ENCODE peak calls at places on chromosomes 1 and 21, in seven cellular contexts. One of them, this sample, is unnamed.

GRCh38 chr1:37556712-37557196 is at the start of gene DNALI1:
- DNase-seq in aorta: peak; percentile 94
- DNase-seq in HCT116: no peak
- DNase-seq in left ventricle myocardium inferior: peak; percentile 82
- DNase-seq in GM23248: peak; percentile 80
- DNase-seq in mammary epithelial cell: peak; percentile 69
- DNase-seq in lower lobe of right lung: peak; percentile 90
- DNase-seq in this sample: peak; percentile 87

GRCh38 chr21:45403825-45404725 is 890 bp upstream of the COL18A1 start:
- DNase-seq in aorta: peak; percentile 92
- DNase-seq in HCT116: no peak
- DNase-seq in left ventricle myocardium inferior: peak; percentile 69
- DNase-seq in GM23248: peak; percentile 58
- DNase-seq in mammary epithelial cell: peak; percentile 64
- DNase-seq in lower lobe of right lung: peak; percentile 47
- DNase-seq in this sample: peak; percentile 35

GRCh38 chr1:33429846-33430750 is 797 bp downstream of the PHC2 start:
- DNase-seq in aorta: peak; percentile 84
- DNase-seq in HCT116: no peak
- DNase-seq in left ventricle myocardium inferior: peak; percentile 33
- DNase-seq in GM23248: peak; percentile 62
- DNase-seq in mammary epithelial cell: peak; percentile 32
- DNase-seq in lower lobe of right lung: peak; percentile 60
- DNase-seq in this sample: peak; percentile 46

GRCh38 chr1:248618878-248619277 is 16.0 kb downstream of the OR2T11 start:
- DNase-seq in aorta: peak; percentile 63
- DNase-seq in HCT116: peak; percentile 21
- DNase-seq in left ventricle myocardium inferior: peak; percentile 28
- DNase-seq in GM23248: peak; percentile 76
- DNase-seq in mammary epithelial cell: peak; percentile 30
- DNase-seq in lower lobe of right lung: peak; percentile 57
- DNase-seq in this sample: peak; percentile 56

GRCh38 chr1:43783671-43784205 is 76.4 kb downstream of the ST3GAL3 start:
- DNase-seq in aorta: no peak
- DNase-seq in HCT116: peak; percentile 71
- DNase-seq in left ventricle myocardium inferior: no peak
- DNase-seq in GM23248: peak; percentile 56
- DNase-seq in mammary epithelial cell: peak; percentile 93
- DNase-seq in lower lobe of right lung: no peak
- DNase-seq in this sample: no peak

GRCh38 chr21:38805282-38806152 is at the start of gene ETS2:
- DNase-seq in aorta: peak; percentile 97
- DNase-seq in HCT116: peak; percentile 87
- DNase-seq in left ventricle myocardium inferior: peak; percentile 90
- DNase-seq in GM23248: peak; percentile 89
- DNase-seq in mammary epithelial cell: peak; percentile 92
- DNase-seq in lower lobe of right lung: peak; percentile 94
- DNase-seq in this sample: peak; percentile 96

GRCh38 chr1:223846668-223847007 is 891 bp upstream of the TP53BP2 start:
- DNase-seq in aorta: no peak
- DNase-seq in HCT116: no peak
- DNase-seq in left ventricle myocardium inferior: no peak
- DNase-seq in GM23248: peak; percentile 69
- DNase-seq in mammary epithelial cell: no peak
- DNase-seq in lower lobe of right lung: no peak
- DNase-seq in this sample: no peak

GRCh38 chr1:13619909-13620308 is 36.3 kb downstream of the PDPN start:
- DNase-seq in aorta: no peak
- DNase-seq in HCT116: no peak
- DNase-seq in left ventricle myocardium inferior: no peak
- DNase-seq in GM23248: peak; percentile 65
- DNase-seq in mammary epithelial cell: no peak
- DNase-seq in lower lobe of right lung: no peak
- DNase-seq in this sample: no peak

GRCh38 chr1:182484531-182485257 is 34.7 kb downstream of the RGSL1 start:
- DNase-seq in aorta: no peak
- DNase-seq in HCT116: peak; percentile 16
- DNase-seq in left ventricle myocardium inferior: no peak
- DNase-seq in GM23248: no peak
- DNase-seq in mammary epithelial cell: peak; percentile 2
- DNase-seq in lower lobe of right lung: no peak
- DNase-seq in this sample: no peak

GRCh38 chr1:36387141-36387949 is 1.6 kb upstream of the STK40 start:
- DNase-seq in aorta: peak; percentile 76
- DNase-seq in HCT116: no peak
- DNase-seq in left ventricle myocardium inferior: no peak
- DNase-seq in GM23248: peak; percentile 96
- DNase-seq in mammary epithelial cell: peak; percentile 74
- DNase-seq in lower lobe of right lung: no peak
- DNase-seq in this sample: no peak

GRCh38 chr1:36391271-36391670 is 5.5 kb upstream of the STK40 start:
- DNase-seq in aorta: peak; percentile 28
- DNase-seq in HCT116: no peak
- DNase-seq in left ventricle myocardium inferior: no peak
- DNase-seq in GM23248: no peak
- DNase-seq in mammary epithelial cell: no peak
- DNase-seq in lower lobe of right lung: no peak
- DNase-seq in this sample: no peak

GRCh38 chr1:36392836-36393235 is 4.9 kb downstream of the LSM10 start:
- DNase-seq in aorta: peak; percentile 26
- DNase-seq in HCT116: no peak
- DNase-seq in left ventricle myocardium inferior: no peak
- DNase-seq in GM23248: no peak
- DNase-seq in mammary epithelial cell: no peak
- DNase-seq in lower lobe of right lung: no peak
- DNase-seq in this sample: no peak

GRCh38 chr1:36390411-36390810 is 4.7 kb upstream of the STK40 start:
- DNase-seq in aorta: peak; percentile 4
- DNase-seq in HCT116: no peak
- DNase-seq in left ventricle myocardium inferior: no peak
- DNase-seq in GM23248: no peak
- DNase-seq in mammary epithelial cell: no peak
- DNase-seq in lower lobe of right lung: no peak
- DNase-seq in this sample: no peak

GRCh38 chr1:36389960-36390359 is 4.2 kb upstream of the STK40 start:
- DNase-seq in aorta: peak; percentile 22
- DNase-seq in HCT116: no peak
- DNase-seq in left ventricle myocardium inferior: no peak
- DNase-seq in GM23248: no peak
- DNase-seq in mammary epithelial cell: no peak
- DNase-seq in lower lobe of right lung: no peak
- DNase-seq in this sample: no peak
- H3K4me1 ChIP-seq in aorta: peaks cover 7% of the 10 kb centered on the region
- H3K4me1 ChIP-seq in HCT116: peaks cover 25% of the 10 kb centered on the region
- H3K4me1 ChIP-seq in left ventricle myocardium inferior: peaks cover 51% of the 10 kb centered on the region
- H3K4me1 ChIP-seq in GM23248: peaks cover 17% of the 10 kb centered on the region
- H3K4me1 ChIP-seq in mammary epithelial cell: peaks cover 19% of the 10 kb centered on the region
- H3K4me1 ChIP-seq in lower lobe of right lung: peaks cover 36% of the 10 kb centered on the region
- H3K4me1 ChIP-seq in this sample: peaks cover 19% of the 10 kb centered on the region

GRCh38 chr1:77509898-77510297 is 172.6 kb downstream of the ZZZ3 start:
- DNase-seq in aorta: no peak
- DNase-seq in HCT116: no peak
- DNase-seq in left ventricle myocardium inferior: no peak
- DNase-seq in GM23248: no peak
- DNase-seq in mammary epithelial cell: no peak
- DNase-seq in lower lobe of right lung: no peak
- DNase-seq in this sample: no peak
- H3K4me3 ChIP-seq in aorta: no peak overlapping the region
- H3K4me3 ChIP-seq in HCT116: no peak overlapping the region
- H3K4me3 ChIP-seq in left ventricle myocardium inferior: no peak overlapping the region
- H3K4me3 ChIP-seq in GM23248: no peak overlapping the region
- H3K4me3 ChIP-seq in mammary epithelial cell: no peak overlapping the region
- H3K4me3 ChIP-seq in lower lobe of right lung: no peak overlapping the region
- H3K4me3 ChIP-seq in this sample: no peak overlapping the region

DNA sequence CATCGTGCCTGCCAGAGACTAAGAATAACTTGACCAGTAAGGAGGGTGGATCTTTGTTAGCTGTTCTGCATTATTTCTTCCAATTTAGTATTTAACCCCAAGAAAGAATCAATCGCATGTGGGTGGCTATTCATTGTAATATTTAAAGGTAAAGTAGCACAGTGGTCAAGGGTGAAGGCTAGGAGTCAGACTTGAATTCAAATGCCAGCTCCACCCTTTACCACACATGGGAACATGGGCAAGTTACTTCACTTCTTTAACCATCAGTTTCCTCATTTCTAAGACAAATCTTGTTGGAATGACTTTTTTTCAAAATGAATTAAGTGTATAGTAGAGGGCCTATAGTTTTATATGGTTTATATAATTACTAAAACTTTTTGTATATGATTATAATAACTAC is 71.3 kb upstream of the S1PR1 start:
- DNase-seq in aorta: no peak
- DNase-seq in HCT116: no peak
- DNase-seq in left ventricle myocardium inferior: no peak
- DNase-seq in GM23248: no peak
- DNase-seq in mammary epithelial cell: no peak
- DNase-seq in lower lobe of right lung: no peak
- DNase-seq in this sample: no peak
- H3K4me1 ChIP-seq in aorta: no peaks in the 10 kb centered on the region
- H3K4me1 ChIP-seq in HCT116: no peaks in the 10 kb centered on the region
- H3K4me1 ChIP-seq in left ventricle myocardium inferior: peaks cover 35% of the 10 kb centered on the region
- H3K4me1 ChIP-seq in GM23248: no peaks in the 10 kb centered on the region
- H3K4me1 ChIP-seq in mammary epithelial cell: no peaks in the 10 kb centered on the region
- H3K4me1 ChIP-seq in lower lobe of right lung: peaks cover 13% of the 10 kb centered on the region
- H3K4me1 ChIP-seq in this sample: no peaks in the 10 kb centered on the region

DNA sequence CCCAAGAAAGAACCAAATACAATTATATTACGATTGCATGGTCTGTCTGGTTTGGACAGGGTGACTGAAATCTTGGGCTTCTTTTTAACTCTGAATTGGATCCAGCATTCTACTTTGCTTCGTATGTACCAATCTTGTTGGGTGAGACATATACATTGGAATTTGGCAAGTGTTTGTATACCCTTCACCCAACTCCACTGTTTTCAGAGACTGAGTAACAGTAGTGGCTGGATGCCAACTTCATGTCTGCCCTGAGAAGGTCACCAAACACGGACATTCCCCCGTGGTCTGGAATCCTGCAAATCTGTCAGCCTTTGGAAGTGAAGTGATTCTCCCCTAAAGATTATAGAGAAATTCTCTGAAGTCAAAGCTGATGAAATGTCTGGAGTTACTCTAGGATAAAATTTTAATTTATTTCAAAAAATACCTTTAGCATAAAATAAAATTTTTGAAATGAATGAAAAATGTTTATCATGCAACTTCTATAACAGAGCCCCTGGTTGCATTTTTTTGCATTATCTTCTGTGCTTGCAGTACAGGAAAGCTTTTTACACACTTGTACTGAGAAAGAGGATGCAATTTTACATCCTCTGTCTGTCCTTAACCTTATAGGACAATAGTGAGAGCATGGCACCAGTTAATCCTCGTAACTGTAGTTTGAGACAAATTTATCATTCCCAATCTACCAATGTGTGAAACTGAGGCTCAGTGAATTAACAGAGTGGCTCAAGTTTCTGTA is 201.8 kb downstream of the DISC1 start:
- DNase-seq in aorta: no peak
- DNase-seq in HCT116: peak; percentile 60
- DNase-seq in left ventricle myocardium inferior: no peak
- DNase-seq in GM23248: peak; percentile 95
- DNase-seq in mammary epithelial cell: peak; percentile 84
- DNase-seq in lower lobe of right lung: no peak
- DNase-seq in this sample: no peak
- H3K4me3 ChIP-seq in aorta: no peak overlapping the region
- H3K4me3 ChIP-seq in HCT116: peak overlapping the region; percentile 9
- H3K4me3 ChIP-seq in left ventricle myocardium inferior: no peak overlapping the region
- H3K4me3 ChIP-seq in GM23248: peak overlapping the region; percentile 18
- H3K4me3 ChIP-seq in mammary epithelial cell: no peak overlapping the region
- H3K4me3 ChIP-seq in lower lobe of right lung: no peak overlapping the region
- H3K4me3 ChIP-seq in this sample: no peak overlapping the region

GRCh38 chr1:36132029-36132428 is 7.0 kb upstream of the COL8A2 start:
- DNase-seq in aorta: no peak
- DNase-seq in HCT116: no peak
- DNase-seq in left ventricle myocardium inferior: no peak
- DNase-seq in GM23248: no peak
- DNase-seq in mammary epithelial cell: no peak
- DNase-seq in lower lobe of right lung: no peak
- DNase-seq in this sample: no peak
- H3K4me1 ChIP-seq in aorta: no peaks in the 10 kb centered on the region
- H3K4me1 ChIP-seq in HCT116: peaks cover 18% of the 10 kb centered on the region
- H3K4me1 ChIP-seq in left ventricle myocardium inferior: peaks cover 42% of the 10 kb centered on the region
- H3K4me1 ChIP-seq in GM23248: peaks cover 51% of the 10 kb centered on the region
- H3K4me1 ChIP-seq in mammary epithelial cell: peaks cover 50% of the 10 kb centered on the region
- H3K4me1 ChIP-seq in lower lobe of right lung: peaks cover 23% of the 10 kb centered on the region
- H3K4me1 ChIP-seq in this sample: no peaks in the 10 kb centered on the region

GRCh38 chr1:79004916-79005315 is 1.6 kb downstream of the ADGRL4 start:
- DNase-seq in aorta: no peak
- DNase-seq in HCT116: no peak
- DNase-seq in left ventricle myocardium inferior: no peak
- DNase-seq in GM23248: no peak
- DNase-seq in mammary epithelial cell: no peak
- DNase-seq in lower lobe of right lung: no peak
- DNase-seq in this sample: no peak

GRCh38 chr1:79005945-79006344 is 585 bp downstream of the ADGRL4 start:
- DNase-seq in aorta: no peak
- DNase-seq in HCT116: no peak
- DNase-seq in left ventricle myocardium inferior: no peak
- DNase-seq in GM23248: peak; percentile 40
- DNase-seq in mammary epithelial cell: no peak
- DNase-seq in lower lobe of right lung: no peak
- DNase-seq in this sample: no peak

GRCh38 chr1:79012500-79012899 is 6.0 kb upstream of the ADGRL4 start:
- DNase-seq in aorta: no peak
- DNase-seq in HCT116: no peak
- DNase-seq in left ventricle myocardium inferior: no peak
- DNase-seq in GM23248: no peak
- DNase-seq in mammary epithelial cell: no peak
- DNase-seq in lower lobe of right lung: no peak
- DNase-seq in this sample: no peak

GRCh38 chr1:79010589-79010988 is 4.1 kb upstream of the ADGRL4 start:
- DNase-seq in aorta: no peak
- DNase-seq in HCT116: no peak
- DNase-seq in left ventricle myocardium inferior: no peak
- DNase-seq in GM23248: no peak
- DNase-seq in mammary epithelial cell: no peak
- DNase-seq in lower lobe of right lung: no peak
- DNase-seq in this sample: no peak

DNA sequence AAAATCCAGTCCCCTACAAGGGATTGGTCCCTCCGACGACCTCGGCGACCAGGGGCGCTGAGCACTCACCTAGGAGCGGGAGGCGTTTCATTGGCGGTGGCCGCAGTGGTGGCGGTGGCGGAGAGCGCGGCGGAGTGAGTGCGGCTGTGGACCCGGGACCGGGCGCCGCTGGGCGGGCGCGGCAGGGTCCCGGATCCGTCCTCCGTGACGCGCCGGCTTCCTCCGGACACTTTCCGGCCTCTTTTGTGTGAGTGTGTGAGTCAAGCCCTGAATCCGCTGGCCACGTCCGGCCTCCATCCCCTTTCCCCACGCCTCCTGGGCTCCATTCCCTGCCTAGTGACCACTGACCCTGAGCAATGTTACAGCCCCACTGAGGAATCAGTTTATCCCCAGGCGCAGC is at the start of gene ADGRL4:
- DNase-seq in aorta: peak; percentile 77
- DNase-seq in HCT116: no peak
- DNase-seq in left ventricle myocardium inferior: peak; percentile 50
- DNase-seq in GM23248: peak; percentile 73
- DNase-seq in mammary epithelial cell: no peak
- DNase-seq in lower lobe of right lung: peak; percentile 46
- DNase-seq in this sample: peak; percentile 45
- H3K4me3 ChIP-seq in aorta: no peak within 1 kb of the TSS
- H3K4me3 ChIP-seq in HCT116: no peak within 1 kb of the TSS
- H3K4me3 ChIP-seq in left ventricle myocardium inferior: peak within 1 kb of the TSS; percentile 64
- H3K4me3 ChIP-seq in GM23248: peak within 1 kb of the TSS; percentile 69
- H3K4me3 ChIP-seq in mammary epithelial cell: no peak within 1 kb of the TSS
- H3K4me3 ChIP-seq in lower lobe of right lung: peak within 1 kb of the TSS; percentile 42
- H3K4me3 ChIP-seq in this sample: no peak within 1 kb of the TSS

GRCh38 chr1:149940427-149940826 is 3.7 kb upstream of the MTMR11 start:
- DNase-seq in aorta: no peak
- DNase-seq in HCT116: no peak
- DNase-seq in left ventricle myocardium inferior: no peak
- DNase-seq in GM23248: no peak
- DNase-seq in mammary epithelial cell: no peak
- DNase-seq in lower lobe of right lung: no peak
- DNase-seq in this sample: no peak
- H3K4me1 ChIP-seq in aorta: peaks cover 2% of the 10 kb centered on the region
- H3K4me1 ChIP-seq in HCT116: peaks cover 66% of the 10 kb centered on the region
- H3K4me1 ChIP-seq in left ventricle myocardium inferior: peaks cover 56% of the 10 kb centered on the region
- H3K4me1 ChIP-seq in GM23248: peaks cover 37% of the 10 kb centered on the region
- H3K4me1 ChIP-seq in mammary epithelial cell: peaks cover 34% of the 10 kb centered on the region
- H3K4me1 ChIP-seq in lower lobe of right lung: peaks cover 56% of the 10 kb centered on the region
- H3K4me1 ChIP-seq in this sample: no peaks in the 10 kb centered on the region

This sample was measured in right lobe of liver.